ENCODE peak calls at places on chromosomes 4 and X, in six cellular contexts. I is BJ, Z is NT2/D1, D is cardiac muscle cell, T is aorta, F is psoas muscle. X is an unnamed sample.
A peak's percentile ranks its signal among the peaks of the same experiment; 100 is the strongest.

GRCh38 chrX:30888526-30889146 is 418 bp downstream of the TAB3 start:
- DNase-seq in T (no peak), Z (peak; percentile 5), D (peak; percentile 51), F (peak; percentile 12), I (no peak), X (no peak)

GRCh38 chrX:41449615-41450014 is 2.5 kb downstream of the NYX start:
- DNase-seq in Z (no peak), D (peak; percentile 83), I (peak; percentile 46), T (no peak), F (no peak), X (no peak)

GRCh38 chrX:8879750-8880149 is 78.6 kb upstream of the FAM9A start:
- DNase-seq in T (no peak), Z (no peak), F (no peak), D (no peak), I (no peak), X (peak; percentile 6)

GRCh38 chr4:150078996-150079581 is 844 bp downstream of the DCLK2 start:
- DNase-seq in D (peak; percentile 49), T (peak; percentile 62), Z (no peak), F (peak; percentile 23), I (no peak), X (peak; percentile 13)

GRCh38 chr4:89752932-89753598 is 83.9 kb downstream of the SNCA start:
- DNase-seq in D (no peak), T (no peak), I (peak; percentile 59), F (no peak), Z (no peak), X (peak; percentile 74)

GRCh38 chr4:169314906-169315305 is 44.1 kb upstream of the SH3RF1 start:
- DNase-seq in F (peak; percentile 51), T (peak; percentile 63), I (no peak), D (peak; percentile 58), Z (no peak), X (peak; percentile 81)

GRCh38 chr4:140108243-140108642 is 45.7 kb downstream of the MAML3 start:
- DNase-seq in I (no peak), T (no peak), F (no peak), Z (no peak), D (no peak), X (no peak)

GRCh38 chr4:163681208-163681821 is 186.8 kb downstream of the TMA16 start:
- DNase-seq in D (peak; percentile 80), T (no peak), I (no peak), F (no peak), Z (peak; percentile 33), X (no peak)

GRCh38 chr4:97646997-97647396 is 496.3 kb downstream of the STPG2 start:
- DNase-seq in F (no peak), D (no peak), I (no peak), T (no peak), Z (no peak), X (peak; percentile 20)

GRCh38 chr4:1762264-1763010 is 30.7 kb upstream of the FGFR3 start:
- DNase-seq in T (no peak), D (no peak), I (no peak), F (no peak), Z (no peak), X (no peak)

GRCh38 chr4:164888096-164888495 is 11.1 kb downstream of the APELA start:
- DNase-seq in D (no peak), Z (no peak), T (no peak), F (no peak), I (no peak), X (peak; percentile 3)

GRCh38 chr4:67746797-67747495 is 7.2 kb downstream of the GNRHR start:
- DNase-seq in Z (no peak), D (peak; percentile 38), T (no peak), I (no peak), F (no peak), X (no peak)

GRCh38 chrX:2404816-2405215 is 96.0 kb downstream of the DHRSX start:
- DNase-seq in F (no peak), I (no peak), T (no peak), D (no peak), Z (no peak), X (no peak)

GRCh38 chr4:156929706-156930105 is 41.9 kb downstream of the PDGFC start:
- DNase-seq in F (no peak), Z (no peak), T (no peak), I (no peak), D (no peak), X (no peak)

GRCh38 chr4:108543359-108543968 is 76.9 kb upstream of the RPL34 start:
- DNase-seq in F (no peak), T (no peak), I (no peak), Z (no peak), D (no peak), X (no peak)

GRCh38 chrX:129772796-129773431 is 6.8 kb upstream of the SASH3 start:
- DNase-seq in F (peak; percentile 53), Z (no peak), T (peak; percentile 91), D (no peak), I (no peak), X (no peak)

GRCh38 chr4:30537462-30537861 is 182.7 kb upstream of the PCDH7 start:
- DNase-seq in I (peak; percentile 7), F (no peak), D (no peak), T (no peak), Z (no peak), X (peak; percentile 42)

GRCh38 chrX:155071694-155072215 is 447 bp downstream of the BRCC3 start:
- DNase-seq in T (no peak), D (no peak), I (no peak), F (no peak), Z (no peak), X (no peak)

DNA sequence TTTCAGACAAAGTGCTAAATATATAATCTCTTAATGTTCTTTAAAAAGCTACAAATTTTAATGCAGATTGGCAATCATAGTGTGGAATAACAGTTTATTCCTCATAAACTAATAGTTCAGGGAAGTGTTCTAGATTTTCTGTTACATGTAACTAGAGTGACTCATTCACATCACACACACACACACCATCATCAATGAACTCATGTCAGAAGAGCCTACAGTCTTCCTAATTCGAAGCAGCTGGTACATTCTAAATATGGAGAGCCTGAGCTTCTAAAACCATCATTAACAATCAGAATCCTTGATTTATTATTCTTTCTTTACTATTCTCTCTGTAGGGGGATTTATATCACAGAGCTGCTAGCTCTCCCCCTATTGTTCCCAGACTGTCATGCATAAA is 49.6 kb downstream of the DKK2 start:
- DNase-seq in I (peak; percentile 11), F (no peak), D (no peak), T (no peak), Z (no peak), X (peak; percentile 39)
- H3K4me3 ChIP-seq in I (no peak overlapping the region), F (no peak overlapping the region), D (no peak overlapping the region), T (no peak overlapping the region), Z (no peak overlapping the region), X (no peak overlapping the region)

GRCh38 chrX:40093586-40093985 is 4.2 kb downstream of the BCOR start:
- DNase-seq in Z (no peak), D (no peak), I (no peak), F (no peak), T (no peak), X (no peak)

GRCh38 chrX:40092808-40093435 is 4.8 kb downstream of the BCOR start:
- DNase-seq in T (no peak), I (no peak), Z (no peak), F (no peak), D (no peak), X (no peak)

GRCh38 chrX:40090050-40090804 is 7.5 kb downstream of the BCOR start:
- DNase-seq in D (no peak), F (peak; percentile 43), I (no peak), T (peak; percentile 62), Z (no peak), X (no peak)

GRCh38 chrX:40090961-40091360 is 6.8 kb downstream of the BCOR start:
- DNase-seq in D (no peak), F (no peak), T (no peak), Z (no peak), I (no peak), X (no peak)

GRCh38 chrX:40091691-40092421 is 5.9 kb downstream of the BCOR start:
- DNase-seq in T (no peak), D (no peak), I (no peak), F (no peak), Z (no peak), X (no peak)
- H3K27me3 ChIP-seq in T (no peaks in the 10 kb centered on the region), D (peaks cover 64% of the 10 kb centered on the region), I (no peaks in the 10 kb centered on the region), F (no peaks in the 10 kb centered on the region), Z (peaks cover 12% of the 10 kb centered on the region), X (no peaks in the 10 kb centered on the region)

DNA sequence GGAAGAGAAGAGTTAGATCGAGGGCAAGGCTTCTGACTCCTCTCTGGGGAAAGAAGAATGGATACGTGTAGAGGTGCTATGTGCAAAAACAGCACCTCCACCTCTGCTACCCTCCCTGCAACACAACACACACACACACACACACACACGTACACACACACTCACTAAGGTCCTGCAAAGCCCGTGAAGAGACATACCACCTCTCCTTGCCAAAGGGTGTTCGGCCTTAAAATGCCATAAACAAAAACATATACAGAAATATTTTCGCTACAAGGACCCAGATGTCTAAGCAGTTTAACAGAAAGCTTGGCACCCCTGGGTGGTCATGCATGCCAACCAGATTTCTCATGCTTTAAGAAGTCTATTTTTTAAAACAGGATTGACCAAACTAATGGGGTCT is 1.5 kb downstream of the TIFA start:
- DNase-seq in D (no peak), I (no peak), Z (no peak), T (no peak), F (no peak), X (no peak)
- H3K4me3 ChIP-seq in D (peak overlapping the region; percentile 81), I (peak overlapping the region; percentile 76), Z (no peak overlapping the region), T (peak overlapping the region; percentile 51), F (peak overlapping the region; percentile 86), X (peak overlapping the region; percentile 73)

GRCh38 chr4:38663021-38663800 is 788 bp upstream of the KLF3 start:
- DNase-seq in F (no peak), T (no peak), D (peak; percentile 87), I (peak; percentile 19), Z (no peak), X (no peak)

GRCh38 chr4:38665846-38666490 is 2.0 kb downstream of the KLF3 start:
- DNase-seq in Z (no peak), I (no peak), D (no peak), T (no peak), F (no peak), X (no peak)

GRCh38 chr4:38664704-38665401 is 854 bp downstream of the KLF3 start:
- DNase-seq in D (peak; percentile 71), F (peak; percentile 58), Z (no peak), T (peak; percentile 77), I (no peak), X (no peak)

GRCh38 chr4:38661371-38661770 is 2.6 kb upstream of the KLF3 start:
- DNase-seq in D (no peak), F (no peak), Z (no peak), I (no peak), T (no peak), X (no peak)

DNA sequence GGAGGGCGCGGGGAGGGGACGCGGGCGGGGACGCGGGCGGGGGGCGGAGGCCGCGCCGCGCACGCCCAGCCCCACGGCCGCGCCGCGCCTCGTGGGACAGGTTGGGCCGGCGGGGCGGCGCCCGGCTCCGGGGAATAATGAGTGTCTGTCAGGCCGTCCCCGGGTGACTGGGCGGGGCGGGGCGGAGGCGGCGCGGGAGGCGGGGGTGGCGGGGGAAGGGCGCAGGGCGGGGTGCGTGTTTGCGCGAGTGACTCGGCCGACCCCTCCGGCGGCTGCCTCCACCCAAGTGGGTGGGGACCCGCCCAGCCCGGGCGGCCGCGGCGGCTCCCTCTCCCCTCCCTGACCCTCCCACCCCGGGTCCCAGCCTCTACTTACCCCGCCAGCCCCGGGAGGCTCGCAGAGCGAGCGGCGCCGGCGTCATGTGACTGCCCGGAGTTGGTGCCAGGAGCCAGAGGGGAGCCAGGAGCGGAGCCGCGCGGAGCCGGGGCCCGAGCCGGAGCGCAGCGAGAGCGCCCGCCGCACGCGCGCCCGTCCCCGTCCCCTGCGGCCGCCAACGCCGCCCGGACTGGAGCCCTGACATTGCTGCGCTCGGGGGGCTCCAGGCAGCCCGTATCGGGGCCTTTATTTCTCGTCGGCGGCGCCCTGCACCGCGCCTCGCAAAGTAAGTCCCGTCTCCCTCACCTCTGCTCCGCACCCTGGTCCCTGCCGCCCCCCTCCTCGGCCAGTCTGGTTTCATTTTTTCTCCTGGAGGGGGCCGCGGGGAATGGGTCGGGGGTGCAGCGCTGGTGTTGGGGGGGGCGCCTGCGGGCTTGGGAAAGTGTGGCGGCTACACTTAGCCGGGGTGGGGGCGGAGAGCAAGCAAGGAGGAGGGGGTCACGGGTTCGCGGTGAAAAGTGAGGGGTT is at the start of gene KLF3:
- DNase-seq in F (peak; percentile 96), D (peak; percentile 89), Z (no peak), I (peak; percentile 50), T (peak; percentile 97), X (peak; percentile 82)
- H3K27me3 ChIP-seq in F (no peaks in the 10 kb centered on the region), D (no peaks in the 10 kb centered on the region), Z (peaks cover 2% of the 10 kb centered on the region), I (no peaks in the 10 kb centered on the region), T (no peaks in the 10 kb centered on the region), X (no peaks in the 10 kb centered on the region)